ENCODE peak calls at places on chromosomes 6 and 20, in four cellular contexts. I is GDM1, G is tibial artery, Z is choroid plexus epithelial cell. K is an unnamed sample.

GRCh38 chr6:40352527-40353170 is 234.5 kb downstream of the LRFN2 start:
- DNase-seq in I (no peak), G (no peak), Z (no peak), K (no peak)

GRCh38 chr6:2579241-2579761 is 171.4 kb downstream of the MYLK4 start:
- DNase-seq in I (no peak), G (no peak), Z (peak), K (peak)

GRCh38 chr20:23151008-23151703 is 65.0 kb upstream of the CD93 start:
- DNase-seq in I (no peak), G (peak), Z (peak), K (no peak)

GRCh38 chr6:101000334-101000733 is 119.2 kb upstream of the ASCC3 start:
- DNase-seq in I (no peak), G (no peak), Z (peak), K (no peak)

GRCh38 chr20:60046011-60046413 is 87.8 kb downstream of the CDH26 start:
- DNase-seq in I (peak), G (no peak), Z (peak), K (no peak)

GRCh38 chr20:24060851-24061590 is 72.4 kb upstream of the GGTLC1 start:
- DNase-seq in I (no peak), G (no peak), Z (no peak), K (peak)

GRCh38 chr6:166440106-166440505 is 57.4 kb upstream of the MPC1 start:
- DNase-seq in I (no peak), G (no peak), Z (no peak), K (no peak)

GRCh38 chr20:50501970-50502745 is 8.0 kb upstream of the PTPN1 start:
- DNase-seq in I (no peak), G (no peak), Z (no peak), K (no peak)

GRCh38 chr6:89941031-89941775 is 46.9 kb downstream of the GJA10 start:
- DNase-seq in I (no peak), G (no peak), Z (peak), K (no peak)

GRCh38 chr6:132937466-132937906 is 123.1 kb downstream of the RPS12 start:
- DNase-seq in I (no peak), G (no peak), Z (peak), K (peak)

GRCh38 chr6:113318553-113318952 is 538.6 kb upstream of the MARCKS start:
- DNase-seq in I (no peak), G (no peak), Z (peak), K (no peak)

GRCh38 chr6:99838607-99839006 is 155.4 kb downstream of the MCHR2 start:
- DNase-seq in I (no peak), G (no peak), Z (no peak), K (no peak)

GRCh38 chr6:16669227-16669626 is 92.0 kb downstream of the ATXN1 start:
- DNase-seq in I (no peak), G (no peak), Z (peak), K (no peak)

GRCh38 chr6:101167638-101168037 is 225.9 kb upstream of the GRIK2 start:
- DNase-seq in I (no peak), G (no peak), Z (no peak), K (no peak)

K was measured in ELF-1.